ENCODE peak calls at places on chromosomes 7 and 10, in nine cellular contexts. E, R, A, I, U, P, C, G and N are unnamed samples.

GRCh38 chr10:27446091-27446918 is 57.8 kb upstream of the RAB18 start:
- DNase-seq in E (peak; percentile 55), R (peak; percentile 71), A (no peak), I (peak; percentile 3), U (no peak), P (peak; percentile 47), C (no peak), G (peak; percentile 10), N (peak; percentile 5)

GRCh38 chr7:52920977-52921376 is 114.5 kb upstream of the POM121L12 start:
- DNase-seq in E (no peak), R (no peak), A (no peak), I (no peak), U (no peak), P (peak; percentile 47), C (no peak), G (no peak), N (no peak)

GRCh38 chr7:108347616-108348015 is 108.6 kb downstream of the NRCAM start:
- DNase-seq in E (peak; percentile 63), R (peak; percentile 58), A (no peak), I (peak; percentile 47), U (no peak), P (peak; percentile 79), C (no peak), G (no peak), N (no peak)

GRCh38 chr10:133338080-133339071 is 1.7 kb upstream of the CALY start:
- DNase-seq in E (no peak), R (no peak), A (no peak), I (no peak), U (no peak), P (no peak), C (no peak), G (no peak), N (no peak)

GRCh38 chr7:412313-412710 is 107.3 kb downstream of the PDGFA start:
- DNase-seq in E (no peak), R (no peak), A (no peak), I (no peak), U (no peak), P (no peak), C (no peak), G (no peak), N (no peak)

GRCh38 chr7:37730489-37730888 is 46.9 kb downstream of the GPR141 start:
- DNase-seq in E (no peak), R (no peak), A (no peak), I (no peak), U (no peak), P (no peak), C (no peak), G (no peak), N (no peak)

GRCh38 chr7:141617280-141617679 is 66.1 kb downstream of the AGK start:
- DNase-seq in E (no peak), R (no peak), A (no peak), I (no peak), U (no peak), P (no peak), C (no peak), G (no peak), N (no peak)

GRCh38 chr7:78148166-78148894 is 349.8 kb downstream of the PHTF2 start:
- DNase-seq in E (peak; percentile 57), R (no peak), A (no peak), I (no peak), U (no peak), P (no peak), C (no peak), G (no peak), N (no peak)

GRCh38 chr7:2750054-2750453 is 62.1 kb downstream of the AMZ1 start:
- DNase-seq in E (no peak), R (peak; percentile 21), A (no peak), I (peak; percentile 36), U (no peak), P (peak; percentile 42), C (no peak), G (no peak), N (no peak)

GRCh38 chr7:139709460-139709859 is 68.3 kb downstream of the HIPK2 start:
- DNase-seq in E (peak; percentile 97), R (peak; percentile 90), A (no peak), I (no peak), U (no peak), P (no peak), C (no peak), G (peak; percentile 59), N (peak; percentile 76)

GRCh38 chr10:85667638-85668233 is 698.9 kb downstream of the GRID1 start:
- DNase-seq in E (no peak), R (no peak), A (no peak), I (no peak), U (no peak), P (peak; percentile 12), C (no peak), G (no peak), N (no peak)

GRCh38 chr7:159032310-159032709 is 112.4 kb downstream of the VIPR2 start:
- DNase-seq in E (no peak), R (no peak), A (peak; percentile 32), I (no peak), U (no peak), P (no peak), C (no peak), G (no peak), N (no peak)

GRCh38 chr7:84145892-84146291 is 48.7 kb downstream of the SEMA3A start:
- DNase-seq in E (no peak), R (no peak), A (no peak), I (no peak), U (no peak), P (no peak), C (no peak), G (no peak), N (no peak)

GRCh38 chr10:116654816-116655215 is 34.1 kb downstream of the PNLIPRP2 start:
- DNase-seq in E (no peak), R (no peak), A (no peak), I (no peak), U (no peak), P (no peak), C (no peak), G (no peak), N (no peak)

GRCh38 chr7:2787251-2787968 is 56.7 kb downstream of the GNA12 start:
- DNase-seq in E (no peak), R (peak; percentile 43), A (no peak), I (no peak), U (no peak), P (peak; percentile 52), C (no peak), G (no peak), N (no peak)

GRCh38 chr10:60480865-60481563 is 91.3 kb upstream of the ANK3 start:
- DNase-seq in E (peak; percentile 81), R (peak; percentile 87), A (peak; percentile 44), I (peak; percentile 63), U (no peak), P (no peak), C (no peak), G (peak; percentile 42), N (peak; percentile 67)

GRCh38 chr10:11898372-11899066 is 75.4 kb downstream of the PROSER2 start:
- DNase-seq in E (no peak), R (no peak), A (no peak), I (no peak), U (no peak), P (peak; percentile 15), C (no peak), G (peak; percentile 7), N (peak; percentile 25)

GRCh38 chr7:131655866-131656265 is 99.4 kb upstream of the PODXL start:
- DNase-seq in E (no peak), R (no peak), A (no peak), I (no peak), U (no peak), P (no peak), C (no peak), G (no peak), N (no peak)

GRCh38 chr10:1050555-1050954 is 1.6 kb upstream of the IDI1 start:
- DNase-seq in E (no peak), R (no peak), A (no peak), I (no peak), U (no peak), P (no peak), C (no peak), G (no peak), N (no peak)

GRCh38 chr10:1049425-1049958 is 573 bp upstream of the IDI1 start:
- DNase-seq in E (no peak), R (no peak), A (no peak), I (no peak), U (no peak), P (no peak), C (no peak), G (no peak), N (no peak)

GRCh38 chr10:1048349-1048731 is 579 bp downstream of the IDI1 start:
- DNase-seq in E (peak; percentile 52), R (no peak), A (no peak), I (no peak), U (peak; percentile 29), P (no peak), C (peak; percentile 32), G (no peak), N (no peak)

GRCh38 chr10:1048732-1049424 is at the start of gene IDI1:
- DNase-seq in E (peak; percentile 99), R (peak; percentile 99), A (peak; percentile 98), I (peak; percentile 99), U (peak; percentile 97), P (peak; percentile 99), C (peak; percentile 97), G (peak; percentile 96), N (peak; percentile 99)

GRCh38 chr10:1050145-1050544 is 1.2 kb upstream of the IDI1 start:
- DNase-seq in E (no peak), R (no peak), A (no peak), I (no peak), U (no peak), P (peak; percentile 38), C (no peak), G (no peak), N (no peak)
- H3K4me3 ChIP-seq in E (peak overlapping the region; percentile 98), R (peak overlapping the region; percentile 92), A (peak overlapping the region; percentile 92), I (peak overlapping the region; percentile 100), U (peak overlapping the region; percentile 93), P (peak overlapping the region; percentile 71), C (peak overlapping the region; percentile 82), G (peak overlapping the region; percentile 91), N (peak overlapping the region; percentile 93)

GRCh38 chr7:150976529-150977381 is 1.4 kb downstream of the KCNH2 start:
- DNase-seq in E (no peak), R (no peak), A (no peak), I (no peak), U (peak; percentile 65), P (peak; percentile 80), C (peak; percentile 52), G (no peak), N (no peak)
- H3K4me3 ChIP-seq in E (no peak overlapping the region), R (no peak overlapping the region), A (peak overlapping the region; percentile 53), I (no peak overlapping the region), U (peak overlapping the region; percentile 53), P (peak overlapping the region; percentile 82), C (peak overlapping the region; percentile 45), G (peak overlapping the region; percentile 20), N (peak overlapping the region; percentile 29)

DNA sequence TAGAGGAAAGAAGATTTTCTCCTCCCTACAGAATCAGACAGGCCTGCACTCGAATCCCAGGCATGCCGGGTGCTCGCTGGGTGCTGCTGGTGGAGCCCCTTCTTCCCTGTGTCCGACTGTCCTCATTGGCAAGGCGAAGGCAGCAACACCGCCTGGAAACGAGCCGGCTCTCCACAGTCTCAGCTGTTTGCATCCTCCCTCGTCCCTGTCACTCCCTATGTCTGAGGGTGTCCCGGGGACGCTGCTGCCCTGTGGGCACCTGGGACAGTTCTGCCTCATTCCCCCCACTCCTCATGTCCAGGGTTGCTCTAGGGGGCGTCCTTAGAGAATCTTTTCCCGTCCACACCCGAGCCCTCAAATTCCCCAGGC is 31.6 kb upstream of the TMEM72 start:
- DNase-seq in E (no peak), R (no peak), A (peak; percentile 50), I (no peak), U (no peak), P (no peak), C (no peak), G (no peak), N (no peak)
- H3K4me3 ChIP-seq in E (no peak overlapping the region), R (peak overlapping the region; percentile 60), A (peak overlapping the region; percentile 47), I (peak overlapping the region; percentile 48), U (peak overlapping the region; percentile 52), P (peak overlapping the region; percentile 12), C (peak overlapping the region; percentile 39), G (peak overlapping the region; percentile 58), N (peak overlapping the region; percentile 51)

GRCh38 chr7:28389504-28390385 is 22.6 kb upstream of the CREB5 start:
- DNase-seq in E (peak; percentile 79), R (peak; percentile 68), A (no peak), I (peak; percentile 57), U (no peak), P (peak; percentile 76), C (no peak), G (peak; percentile 39), N (no peak)
- H3K4me3 ChIP-seq in E (peak overlapping the region; percentile 38), R (peak overlapping the region; percentile 27), A (peak overlapping the region; percentile 45), I (peak overlapping the region; percentile 50), U (peak overlapping the region; percentile 41), P (no peak overlapping the region), C (peak overlapping the region; percentile 25), G (peak overlapping the region; percentile 48), N (peak overlapping the region; percentile 39)